ENCODE peak calls at places on chromosome 7, in eight cellular contexts. One of them, this sample, is unnamed.

GRCh38 chr7:131538791-131539179 is 17.6 kb downstream of the PODXL start:
- DNase-seq in GM12878: no peak
- DNase-seq in SK-N-SH: no peak
- DNase-seq in K562: no peak
- DNase-seq in A549: no peak
- DNase-seq in IMR-90: no peak
- DNase-seq in H1: no peak
- DNase-seq in HepG2: no peak
- DNase-seq in this sample: no peak

GRCh38 chr7:88224596-88225275 is 4.9 kb upstream of the SRI start:
- DNase-seq in GM12878: no peak
- DNase-seq in SK-N-SH: no peak
- DNase-seq in A549: peak
- DNase-seq in K562: no peak
- DNase-seq in HepG2: no peak
- DNase-seq in IMR-90: peak
- DNase-seq in H1: no peak
- DNase-seq in this sample: no peak

GRCh38 chr7:94741179-94741578 is 85.2 kb upstream of the SGCE start:
- DNase-seq in H1: no peak
- DNase-seq in K562: no peak
- DNase-seq in GM12878: no peak
- DNase-seq in A549: no peak
- DNase-seq in HepG2: peak
- DNase-seq in IMR-90: no peak
- DNase-seq in SK-N-SH: no peak
- DNase-seq in this sample: no peak

GRCh38 chr7:159127691-159128642 is 16.7 kb downstream of the VIPR2 start:
- DNase-seq in HepG2: no peak
- DNase-seq in H1: no peak
- DNase-seq in SK-N-SH: no peak
- DNase-seq in IMR-90: no peak
- DNase-seq in A549: no peak
- DNase-seq in K562: no peak
- DNase-seq in GM12878: no peak
- DNase-seq in this sample: no peak

GRCh38 chr7:154183482-154183881 is 131.3 kb downstream of the DPP6 start:
- DNase-seq in A549: no peak
- DNase-seq in H1: no peak
- DNase-seq in K562: no peak
- DNase-seq in GM12878: no peak
- DNase-seq in SK-N-SH: peak
- DNase-seq in IMR-90: no peak
- DNase-seq in HepG2: no peak
- DNase-seq in this sample: no peak

GRCh38 chr7:66790725-66791124 is 50.2 kb downstream of the RABGEF1 start:
- DNase-seq in SK-N-SH: no peak
- DNase-seq in HepG2: no peak
- DNase-seq in IMR-90: no peak
- DNase-seq in A549: no peak
- DNase-seq in K562: no peak
- DNase-seq in GM12878: no peak
- DNase-seq in H1: no peak
- DNase-seq in this sample: no peak

GRCh38 chr7:4241791-4242190 is 440.3 kb upstream of the FOXK1 start:
- DNase-seq in HepG2: no peak
- DNase-seq in K562: no peak
- DNase-seq in H1: peak
- DNase-seq in A549: peak
- DNase-seq in IMR-90: no peak
- DNase-seq in SK-N-SH: peak
- DNase-seq in GM12878: no peak
- DNase-seq in this sample: peak

GRCh38 chr7:68783671-68784070 is 814.6 kb upstream of the AUTS2 start:
- DNase-seq in H1: no peak
- DNase-seq in K562: no peak
- DNase-seq in A549: peak
- DNase-seq in IMR-90: peak
- DNase-seq in SK-N-SH: no peak
- DNase-seq in GM12878: no peak
- DNase-seq in HepG2: no peak
- DNase-seq in this sample: no peak

GRCh38 chr7:28975987-28976386 is 17.9 kb upstream of the TRIL start:
- DNase-seq in SK-N-SH: no peak
- DNase-seq in GM12878: no peak
- DNase-seq in H1: no peak
- DNase-seq in IMR-90: no peak
- DNase-seq in HepG2: no peak
- DNase-seq in K562: no peak
- DNase-seq in A549: no peak
- DNase-seq in this sample: no peak

GRCh38 chr7:3408814-3409595 is 108.0 kb downstream of the SDK1 start:
- DNase-seq in A549: no peak
- DNase-seq in K562: no peak
- DNase-seq in IMR-90: no peak
- DNase-seq in SK-N-SH: no peak
- DNase-seq in HepG2: no peak
- DNase-seq in H1: no peak
- DNase-seq in GM12878: no peak
- DNase-seq in this sample: no peak

GRCh38 chr7:158999496-158999895 is 143.1 kb downstream of the DYNC2I1 start:
- DNase-seq in K562: peak
- DNase-seq in A549: no peak
- DNase-seq in GM12878: no peak
- DNase-seq in IMR-90: no peak
- DNase-seq in HepG2: no peak
- DNase-seq in SK-N-SH: no peak
- DNase-seq in H1: no peak
- DNase-seq in this sample: no peak

GRCh38 chr7:36625247-36625646 is 99.0 kb downstream of the AOAH start:
- DNase-seq in H1: no peak
- DNase-seq in GM12878: no peak
- DNase-seq in A549: no peak
- DNase-seq in HepG2: no peak
- DNase-seq in IMR-90: no peak
- DNase-seq in SK-N-SH: no peak
- DNase-seq in K562: no peak
- DNase-seq in this sample: no peak
- TF ChIP-seq USF2 in H1: no peak
- TF ChIP-seq USF2 in GM12878: no peak
- TF ChIP-seq USF2 in A549: no peak
- TF ChIP-seq USF2 in HepG2: no peak
- TF ChIP-seq USF2 in IMR-90: no peak
- TF ChIP-seq USF2 in SK-N-SH: no peak
- TF ChIP-seq USF2 in K562: no peak
- TF ChIP-seq USF2 in this sample: no peak

DNA sequence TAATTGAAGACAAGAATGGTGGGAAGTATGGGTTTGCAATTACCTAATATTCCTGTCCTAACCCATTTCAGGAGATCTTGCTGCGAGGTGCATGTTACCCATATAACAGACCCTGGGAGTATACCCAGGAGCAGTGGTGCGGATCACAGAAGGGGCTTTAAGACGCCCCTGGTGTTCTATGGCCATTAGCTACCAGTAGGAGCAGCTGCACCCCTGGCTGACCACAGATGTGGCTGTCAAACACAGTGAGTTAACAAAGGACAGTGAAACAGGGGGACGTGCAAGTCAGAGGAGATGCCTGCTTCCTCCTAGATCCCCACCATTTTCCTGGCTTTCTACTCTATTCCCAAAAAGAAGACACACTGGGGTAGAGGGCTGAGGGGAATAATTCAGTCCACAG is 25.2 kb downstream of the AOC1 start:
- DNase-seq in GM12878: no peak
- DNase-seq in SK-N-SH: no peak
- DNase-seq in IMR-90: no peak
- DNase-seq in H1: no peak
- DNase-seq in K562: no peak
- DNase-seq in HepG2: no peak
- DNase-seq in A549: no peak
- DNase-seq in this sample: no peak
- TF ChIP-seq USF2 in GM12878: no peak
- TF ChIP-seq USF2 in SK-N-SH: no peak
- TF ChIP-seq USF2 in IMR-90: no peak
- TF ChIP-seq USF2 in H1: no peak
- TF ChIP-seq USF2 in K562: no peak
- TF ChIP-seq USF2 in HepG2: no peak
- TF ChIP-seq USF2 in A549: no peak
- TF ChIP-seq USF2 in this sample: no peak

GRCh38 chr7:1664711-1665591 is 5.1 kb upstream of the ELFN1 start:
- DNase-seq in HepG2: peak
- DNase-seq in K562: peak
- DNase-seq in GM12878: no peak
- DNase-seq in IMR-90: peak
- DNase-seq in H1: peak
- DNase-seq in SK-N-SH: peak
- DNase-seq in A549: peak
- DNase-seq in this sample: peak
- TF ChIP-seq USF2 in HepG2: no peak
- TF ChIP-seq USF2 in K562: no peak
- TF ChIP-seq USF2 in GM12878: no peak
- TF ChIP-seq USF2 in IMR-90: no peak
- TF ChIP-seq USF2 in H1: no peak
- TF ChIP-seq USF2 in SK-N-SH: no peak
- TF ChIP-seq USF2 in A549: no peak
- TF ChIP-seq USF2 in this sample: no peak

GRCh38 chr7:13737563-13737962 is 251.9 kb downstream of the ETV1 start:
- DNase-seq in HepG2: no peak
- DNase-seq in SK-N-SH: no peak
- DNase-seq in IMR-90: no peak
- DNase-seq in H1: no peak
- DNase-seq in GM12878: no peak
- DNase-seq in A549: no peak
- DNase-seq in K562: no peak
- DNase-seq in this sample: no peak

GRCh38 chr7:13742126-13742525 is 247.3 kb downstream of the ETV1 start:
- DNase-seq in K562: no peak
- DNase-seq in HepG2: no peak
- DNase-seq in H1: no peak
- DNase-seq in IMR-90: peak
- DNase-seq in GM12878: no peak
- DNase-seq in A549: no peak
- DNase-seq in SK-N-SH: no peak
- DNase-seq in this sample: no peak

GRCh38 chr7:13745530-13745929 is 243.9 kb downstream of the ETV1 start:
- DNase-seq in GM12878: no peak
- DNase-seq in HepG2: no peak
- DNase-seq in H1: no peak
- DNase-seq in SK-N-SH: no peak
- DNase-seq in IMR-90: no peak
- DNase-seq in K562: no peak
- DNase-seq in A549: no peak
- DNase-seq in this sample: no peak

DNA sequence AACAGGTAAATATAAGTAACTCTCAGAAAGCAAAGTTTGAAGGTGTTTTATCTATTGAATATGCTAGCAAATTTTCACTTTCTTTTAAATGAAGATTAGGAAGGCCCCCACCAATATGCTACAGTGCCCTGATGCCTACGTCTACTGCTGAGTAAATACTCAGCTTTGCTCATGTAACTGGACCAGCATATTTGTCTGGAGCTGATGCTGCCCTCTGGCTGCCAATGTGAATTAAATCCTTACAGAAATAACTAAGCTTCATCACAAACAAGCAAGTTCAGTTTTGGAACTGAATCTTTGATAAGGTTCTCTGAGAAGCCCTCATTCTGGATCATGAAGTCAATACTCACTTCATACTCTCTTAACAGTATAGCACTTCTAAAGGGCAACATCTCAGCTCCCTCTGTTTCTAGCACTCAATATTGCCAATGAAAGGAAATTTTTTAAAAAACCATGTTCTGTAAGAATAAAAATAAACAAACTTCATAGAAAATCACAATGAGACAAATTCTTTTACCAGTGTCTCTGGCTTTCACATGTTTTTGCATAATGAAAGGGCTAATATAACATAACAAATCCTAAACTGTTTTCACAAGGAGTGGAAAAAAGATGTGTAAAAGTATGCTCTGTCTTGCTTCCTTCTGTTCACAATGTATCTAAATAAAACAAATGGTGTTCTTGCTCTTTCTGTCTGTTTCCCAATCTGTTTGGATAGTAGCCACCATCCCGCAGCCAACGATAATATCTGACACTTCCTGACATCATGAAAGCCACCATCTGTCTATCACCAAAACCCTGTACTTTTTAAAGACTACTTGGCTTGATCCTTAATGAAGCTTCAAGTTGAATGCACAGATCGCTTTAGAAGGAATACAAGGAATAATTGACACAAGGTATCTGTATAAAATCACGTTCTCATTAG is 246.5 kb downstream of the ETV1 start:
- DNase-seq in H1: no peak
- DNase-seq in GM12878: no peak
- DNase-seq in HepG2: no peak
- DNase-seq in SK-N-SH: peak
- DNase-seq in IMR-90: peak
- DNase-seq in K562: no peak
- DNase-seq in A549: peak
- DNase-seq in this sample: peak
- TF ChIP-seq USF2 in H1: no peak
- TF ChIP-seq USF2 in GM12878: no peak
- TF ChIP-seq USF2 in HepG2: no peak
- TF ChIP-seq USF2 in SK-N-SH: no peak
- TF ChIP-seq USF2 in IMR-90: no peak
- TF ChIP-seq USF2 in K562: no peak
- TF ChIP-seq USF2 in A549: no peak
- TF ChIP-seq USF2 in this sample: no peak